ENCODE peak calls at places on chromosomes 2 and 18, in six cellular contexts. H is K562, S is H1, W is SK-N-SH, D is HCT116, X is GM12878. V is an unnamed sample. For H3K9me3, the result is how much of the 10 kb centered on the place peaks cover.

GRCh38 chr2:127525692-127526141 is 572 bp downstream of the IWS1 start:
- DNase-seq in H (no peak), S (no peak), W (peak), D (no peak), X (no peak), V (no peak)

GRCh38 chr2:1233280-1233679 is 180.0 kb upstream of the TPO start:
- DNase-seq in H (no peak), S (no peak), W (peak), D (no peak), X (no peak), V (no peak)

GRCh38 chr2:17688600-17688999 is 65.0 kb downstream of the SMC6 start:
- DNase-seq in H (no peak), S (no peak), W (no peak), D (no peak), X (no peak), V (no peak)

GRCh38 chr2:37456479-37456878 is 112.0 kb downstream of the QPCT start:
- DNase-seq in H (no peak), S (no peak), W (no peak), D (no peak), X (no peak), V (no peak)

GRCh38 chr2:237508361-237508760 is 21.3 kb downstream of the MLPH start:
- DNase-seq in H (no peak), S (no peak), W (no peak), D (no peak), X (no peak), V (no peak)

GRCh38 chr2:167333245-167333644 is 445.0 kb downstream of the XIRP2 start:
- DNase-seq in H (no peak), S (no peak), W (no peak), D (no peak), X (no peak), V (no peak)

GRCh38 chr2:136131484-136131960 is 13.6 kb upstream of the CXCR4 start:
- DNase-seq in H (no peak), S (no peak), W (no peak), D (no peak), X (no peak), V (no peak)

GRCh38 chr2:95185973-95186372 is 20.4 kb downstream of the ZNF2 start:
- DNase-seq in H (no peak), S (no peak), W (no peak), D (no peak), X (no peak), V (no peak)

GRCh38 chr18:22171839-22172582 is 2.6 kb downstream of the GATA6 start:
- DNase-seq in H (no peak), S (peak), W (no peak), D (no peak), X (no peak), V (no peak)

GRCh38 chr2:145503511-145503910 is 983.6 kb upstream of the ZEB2 start:
- DNase-seq in H (no peak), S (no peak), W (no peak), D (no peak), X (no peak), V (no peak)

DNA sequence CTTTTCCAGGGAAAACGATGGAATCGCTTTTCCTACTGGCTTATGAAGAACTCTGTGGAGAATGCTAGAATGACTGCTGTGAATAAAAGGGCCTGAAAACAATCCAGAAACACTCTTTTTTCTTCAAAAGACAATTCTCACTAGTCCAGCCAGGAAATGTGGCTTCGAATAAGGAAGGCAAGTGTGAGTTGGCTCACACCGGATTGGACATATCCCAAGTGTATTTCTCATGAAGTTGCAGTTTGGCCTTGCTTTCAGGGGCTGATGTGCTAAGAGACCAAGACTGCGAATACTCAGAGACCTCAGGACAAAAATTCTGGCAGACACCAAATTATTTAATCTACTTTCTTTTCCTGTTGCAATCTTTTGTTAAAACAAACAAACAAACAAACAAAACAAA is 54.0 kb downstream of the FIGN start:
- DNase-seq in H (no peak), S (no peak), W (no peak), D (no peak), X (no peak), V (no peak)
- TF ChIP-seq POLR2AphosphoS5 in H (no peak), S (no peak), W (no peak), D (no peak), X (no peak), V (no peak)

GRCh38 chr2:9330639-9331270 is 92.6 kb downstream of the ITGB1BP1 start:
- DNase-seq in H (no peak), S (no peak), W (no peak), D (no peak), X (no peak), V (no peak)
- H3K9ac ChIP-seq in H (peak), S (no peak), W (no peak), D (no peak), X (no peak), V (no peak)

DNA sequence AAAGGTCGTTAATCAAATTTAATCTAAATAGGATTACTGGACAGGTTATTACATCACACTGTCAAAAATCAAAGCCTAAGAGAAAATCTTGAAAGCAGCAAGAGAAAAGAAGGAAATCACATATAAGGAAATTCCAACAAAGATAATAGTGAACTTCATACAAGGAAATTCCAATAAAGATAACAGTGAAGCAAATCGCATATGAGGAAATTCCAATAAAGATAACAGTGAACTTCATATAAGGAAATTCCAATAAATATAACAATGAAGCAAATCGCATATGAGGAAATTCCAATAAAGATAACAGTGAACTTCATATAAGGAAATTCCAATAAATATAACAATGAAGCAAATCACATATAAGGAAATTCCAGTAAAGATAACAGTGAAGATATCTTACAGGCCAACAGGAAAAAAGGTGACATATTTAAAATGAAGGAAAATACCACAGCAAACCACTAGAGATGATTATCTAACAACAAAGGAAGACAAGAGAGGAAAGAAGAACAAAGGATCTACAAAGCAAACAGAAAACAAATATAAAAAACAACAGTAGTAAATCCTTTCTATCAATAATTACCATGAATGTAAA is 787.7 kb downstream of the CCDC85A start:
- DNase-seq in H (no peak), S (no peak), W (no peak), D (no peak), X (no peak), V (no peak)
- H3K9me3 ChIP-seq in H (under half), S (under half), W (under half), D (under half), X (under half), V (under half)

DNA sequence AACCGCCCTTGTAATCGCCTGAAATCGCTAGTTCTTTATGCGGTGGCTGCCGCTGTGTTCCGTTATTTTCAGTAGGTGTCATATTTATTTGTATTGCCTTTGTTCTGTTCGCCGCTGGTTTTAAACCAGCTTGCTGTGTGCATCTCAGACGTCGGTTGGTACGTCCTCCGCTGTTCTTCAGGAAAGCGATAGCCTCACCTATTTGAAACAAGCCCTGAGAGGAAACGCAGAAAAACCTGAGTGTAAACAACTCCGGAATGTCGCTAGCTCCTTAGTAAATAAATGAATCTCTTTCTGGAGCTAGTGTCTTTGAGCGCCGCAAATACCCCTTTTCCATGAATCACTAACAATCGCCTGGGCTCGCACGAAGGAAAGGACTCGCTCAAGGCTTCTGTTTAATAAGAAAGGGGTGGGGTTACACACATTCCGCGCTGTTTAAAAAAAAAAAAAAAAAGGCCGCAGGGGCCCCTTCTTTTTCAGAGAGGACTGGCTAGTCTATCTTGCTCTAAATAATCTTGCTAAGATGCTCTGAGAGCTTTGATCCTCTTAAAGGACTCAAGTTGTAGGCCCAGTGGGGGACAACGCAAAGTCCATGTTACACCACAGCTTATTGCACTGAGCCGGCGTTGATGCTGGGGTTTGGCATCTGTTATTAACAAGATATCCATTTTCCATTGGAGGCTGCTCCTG is 3.0 kb downstream of the HOXD8 start:
- DNase-seq in H (no peak), S (peak), W (no peak), D (no peak), X (no peak), V (no peak)
- TF ChIP-seq POLR2AphosphoS5 in H (no peak), S (no peak), W (no peak), D (no peak), X (no peak), V (no peak)

V was measured in SK-N-MC.